ENCODE peak calls at places on chromosomes 2 and 18, in four cellular contexts. Z, D, W and Q are unnamed samples. For H3K4me1, the result is how much of the 10 kb centered on the place peaks cover.

GRCh38 chr2:239313776-239314175 is 87.0 kb downstream of the HDAC4 start:
- DNase-seq in W (no peak), D (no peak), Z (no peak), Q (peak)

GRCh38 chr18:25287096-25287495 is 64.9 kb downstream of the ZNF521 start:
- DNase-seq in D (no peak), W (no peak), Z (no peak), Q (no peak)

GRCh38 chr2:239318091-239318725 is 82.6 kb downstream of the HDAC4 start:
- DNase-seq in D (no peak), Z (no peak), W (no peak), Q (no peak)

GRCh38 chr18:6476880-6477279 is 62.2 kb upstream of the L3MBTL4 start:
- DNase-seq in Z (no peak), W (no peak), D (no peak), Q (no peak)

GRCh38 chr2:180040146-180040925 is 33.2 kb upstream of the CWC22 start:
- DNase-seq in W (no peak), Z (no peak), D (no peak), Q (no peak)

GRCh38 chr18:7084766-7085080 is 32.9 kb downstream of the LAMA1 start:
- DNase-seq in Z (no peak), D (no peak), W (no peak), Q (no peak)

GRCh38 chr2:55103039-55103438 is 52.8 kb upstream of the RTN4 start:
- DNase-seq in Z (no peak), W (no peak), D (no peak), Q (no peak)

GRCh38 chr2:200469708-200470600 is 39.9 kb downstream of the KCTD18 start:
- DNase-seq in W (peak), Z (no peak), D (no peak), Q (no peak)

GRCh38 chr2:165371356-165371755 is 98.1 kb upstream of the CSRNP3 start:
- DNase-seq in D (no peak), Z (no peak), W (no peak), Q (no peak)

DNA sequence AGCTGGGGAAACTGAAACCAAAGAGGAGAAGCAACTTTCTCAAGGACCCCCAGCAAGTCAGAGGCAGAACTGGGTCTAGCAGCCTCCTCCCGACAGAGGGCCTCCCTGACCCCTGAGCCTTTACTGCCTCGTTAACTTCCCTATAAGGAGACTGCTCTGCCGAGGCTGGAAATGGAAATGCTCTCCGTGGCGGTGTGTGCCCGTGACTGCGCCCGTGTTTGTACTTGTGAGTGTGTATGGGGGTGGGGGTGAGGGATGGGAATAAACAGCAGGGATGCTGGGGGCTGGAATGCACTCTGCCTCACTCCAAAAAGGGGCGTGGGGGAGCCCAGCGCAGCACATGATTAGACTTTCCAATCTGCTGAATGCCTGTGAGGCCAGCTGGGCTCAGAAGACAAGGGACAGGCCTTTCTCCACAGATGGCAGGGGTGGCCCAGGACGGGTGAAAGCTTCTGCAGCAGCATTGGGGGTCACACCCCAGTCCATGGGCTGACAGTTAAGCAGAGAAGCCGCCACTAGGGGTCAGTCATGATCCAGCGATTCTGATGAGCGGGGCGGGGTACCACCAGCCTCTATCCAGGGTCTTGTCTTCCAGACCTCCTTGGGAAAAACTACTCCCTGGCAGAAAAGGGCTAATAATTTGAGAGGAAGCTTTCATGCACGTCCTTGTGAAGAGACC is 26.8 kb downstream of the MPHOSPH10 start:
- DNase-seq in W (no peak), Z (peak), D (peak), Q (peak)
- TF ChIP-seq CTCF in W (peak), Z (peak), D (peak), Q (no peak)

GRCh38 chr2:101149241-101150192 is 1.7 kb downstream of the TBC1D8 start:
- DNase-seq in Z (no peak), W (no peak), D (peak), Q (no peak)

GRCh38 chr2:101150306-101151140 is 659 bp downstream of the TBC1D8 start:
- DNase-seq in D (no peak), Z (peak), W (peak), Q (peak)

GRCh38 chr2:101152195-101153076 is 1.3 kb upstream of the TBC1D8 start:
- DNase-seq in Z (no peak), W (no peak), D (peak), Q (peak)

GRCh38 chr2:101151859-101152194 is 645 bp upstream of the TBC1D8 start:
- DNase-seq in D (no peak), Z (no peak), W (no peak), Q (no peak)

DNA sequence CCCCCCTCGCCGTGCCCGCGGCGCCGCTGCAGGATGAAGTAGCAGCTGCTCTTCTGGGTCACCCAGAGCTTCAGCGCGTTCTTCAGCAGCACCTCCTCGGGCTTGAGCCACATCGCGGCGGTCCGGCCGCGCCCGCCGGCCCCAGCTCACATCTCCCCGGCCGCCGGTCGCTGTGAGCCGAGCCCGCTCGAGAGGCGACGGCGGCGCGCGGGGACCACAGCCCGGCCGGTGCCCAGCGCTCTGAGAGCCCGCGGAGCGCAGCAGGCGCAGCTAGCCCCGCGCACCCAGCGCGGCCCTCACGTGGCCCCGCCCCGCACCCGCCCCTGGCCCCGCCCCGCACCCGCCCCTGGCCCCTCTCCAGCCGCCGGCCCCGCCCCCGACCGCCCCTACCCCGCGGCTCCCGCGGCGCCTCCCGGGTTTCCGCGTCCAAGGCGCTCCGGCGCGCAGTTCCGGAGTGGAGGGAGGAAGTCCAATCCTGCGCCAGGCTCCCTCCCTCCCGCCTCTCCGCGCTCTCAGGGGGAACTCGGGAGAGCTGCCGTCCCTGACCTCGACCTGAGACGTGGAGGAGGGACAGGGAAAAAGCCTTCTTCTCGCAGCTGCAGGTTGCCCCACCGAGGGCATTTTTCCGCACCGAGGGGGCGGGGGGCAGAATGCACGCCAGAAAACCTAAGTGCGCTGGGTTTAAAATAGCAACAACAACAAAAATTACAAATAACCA is at the start of gene TBC1D8:
- DNase-seq in W (peak), D (peak), Z (peak), Q (peak)
- TF ChIP-seq POLR2A in W (peak), D (peak), Z (peak), Q (peak)

GRCh38 chr2:19031642-19032041 is 326.8 kb downstream of the OSR1 start:
- DNase-seq in Z (no peak), W (no peak), D (no peak), Q (no peak)
- H3K4me1 ChIP-seq in Z (under half), W (under half), D (under half), Q (under half)

GRCh38 chr2:148006249-148007007 is 14.1 kb downstream of the ORC4 start:
- DNase-seq in Z (no peak), W (no peak), D (no peak), Q (no peak)
- TF ChIP-seq CTCF in Z (no peak), W (no peak), D (no peak), Q (no peak)

GRCh38 chr2:202871161-202872141 is at the start of gene ICA1L:
- DNase-seq in Z (peak), D (peak), W (peak), Q (peak)
- TF ChIP-seq POLR2A in Z (no peak), D (peak), W (no peak), Q (no peak)